ENCODE peak calls at places on chromosomes 6 and 20, in nine cellular contexts. M is nephron progenitor cell, H is endothelial cell, V is neural progenitor cell, E is gastrocnemius medialis, S is lung, F is HL-60, B is astrocyte of the spinal cord, W is GM13977. A is an unnamed sample.

GRCh38 chr6:24313477-24314141 is 44.2 kb downstream of the DCDC2 start:
- DNase-seq in E (no peak), F (no peak), M (no peak), B (peak), W (no peak), H (peak), V (peak), S (no peak), A (no peak)

GRCh38 chr6:121389419-121389818 is 46.0 kb upstream of the GJA1 start:
- DNase-seq in W (no peak), V (no peak), H (no peak), M (no peak), B (no peak), E (no peak), F (no peak), S (no peak), A (no peak)

GRCh38 chr6:45952546-45952945 is 63.1 kb downstream of the CLIC5 start:
- DNase-seq in W (no peak), M (no peak), B (no peak), E (no peak), H (no peak), V (no peak), S (no peak), F (no peak), A (no peak)

GRCh38 chr20:62219992-62220665 is at the start of gene HRH3:
- DNase-seq in S (no peak), W (peak), M (peak), H (peak), E (no peak), B (no peak), V (peak), F (no peak), A (peak)

GRCh38 chr20:11030351-11030750 is 356.6 kb upstream of the JAG1 start:
- DNase-seq in H (no peak), M (no peak), B (no peak), F (no peak), V (no peak), E (no peak), W (no peak), S (no peak), A (no peak)

GRCh38 chr6:38239719-38240451 is 399.8 kb downstream of the BTBD9 start:
- DNase-seq in F (no peak), S (no peak), H (no peak), B (peak), M (no peak), E (no peak), V (no peak), W (no peak), A (peak)

GRCh38 chr6:149049230-149049629 is 268.3 kb upstream of the TAB2 start:
- DNase-seq in W (no peak), V (no peak), E (no peak), B (no peak), M (no peak), H (no peak), S (no peak), F (no peak), A (no peak)

GRCh38 chr6:118212451-118213173 is 305.5 kb downstream of the SLC35F1 start:
- DNase-seq in F (no peak), W (no peak), E (no peak), M (no peak), H (no peak), V (no peak), S (no peak), B (no peak), A (no peak)

GRCh38 chr20:1322511-1323245 is 6.3 kb downstream of the SDCBP2 start:
- DNase-seq in S (no peak), W (no peak), M (no peak), V (no peak), B (peak), H (no peak), F (no peak), E (no peak), A (no peak)

GRCh38 chr6:170227996-170228550 is 62.8 kb downstream of the DLL1 start:
- DNase-seq in F (no peak), S (no peak), E (no peak), H (no peak), V (no peak), W (no peak), M (no peak), B (no peak), A (no peak)

GRCh38 chr6:78619016-78619415 is 248.3 kb upstream of the IRAK1BP1 start:
- DNase-seq in E (no peak), S (no peak), B (no peak), H (no peak), V (no peak), M (no peak), W (no peak), F (no peak), A (no peak)
- TF ChIP-seq CTCF in E (no peak), S (no peak), B (no peak), H (no peak), V (no peak), M (no peak), W (no peak), F (no peak), A (no peak)

DNA sequence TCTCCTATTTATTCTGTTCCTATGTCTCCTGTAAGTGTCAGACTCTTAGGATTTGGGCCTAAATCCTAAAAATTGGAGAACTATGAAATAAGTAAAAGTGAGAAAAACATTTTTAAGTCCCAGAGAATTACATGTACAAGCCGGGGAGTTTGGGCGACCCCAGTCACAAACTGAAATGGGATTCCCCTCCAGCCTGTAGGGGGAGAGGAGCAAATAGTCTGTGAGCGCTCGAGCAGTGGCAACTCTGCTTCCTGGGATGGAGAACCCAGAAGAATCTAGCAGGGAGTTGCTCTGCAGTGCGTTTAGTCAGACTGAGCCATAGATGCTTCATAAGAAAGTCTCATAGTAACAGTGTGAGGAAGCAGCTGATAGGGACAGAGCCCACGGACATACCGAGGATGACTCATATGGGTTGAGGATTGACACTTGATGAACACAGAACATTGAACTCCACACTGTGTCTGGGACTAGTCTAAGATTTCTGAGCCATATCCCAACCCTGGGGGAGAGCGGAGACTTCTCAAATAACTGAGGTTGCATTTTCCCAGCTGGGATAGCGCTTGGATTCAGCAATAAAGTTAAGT is 437.2 kb downstream of the BCKDHB start:
- DNase-seq in M (no peak), V (no peak), E (no peak), S (no peak), H (no peak), W (no peak), F (no peak), B (peak), A (no peak)
- TF ChIP-seq CTCF in M (no peak), V (no peak), E (no peak), S (no peak), H (no peak), W (no peak), F (no peak), B (peak), A (no peak)

GRCh38 chr6:138285800-138286199 is 67.5 kb upstream of the PBOV1 start:
- DNase-seq in F (no peak), B (no peak), E (no peak), S (no peak), H (no peak), V (peak), M (no peak), W (no peak), A (no peak)
- TF ChIP-seq CTCF in F (no peak), B (peak), E (no peak), S (no peak), H (no peak), V (peak), M (no peak), W (no peak), A (no peak)

DNA sequence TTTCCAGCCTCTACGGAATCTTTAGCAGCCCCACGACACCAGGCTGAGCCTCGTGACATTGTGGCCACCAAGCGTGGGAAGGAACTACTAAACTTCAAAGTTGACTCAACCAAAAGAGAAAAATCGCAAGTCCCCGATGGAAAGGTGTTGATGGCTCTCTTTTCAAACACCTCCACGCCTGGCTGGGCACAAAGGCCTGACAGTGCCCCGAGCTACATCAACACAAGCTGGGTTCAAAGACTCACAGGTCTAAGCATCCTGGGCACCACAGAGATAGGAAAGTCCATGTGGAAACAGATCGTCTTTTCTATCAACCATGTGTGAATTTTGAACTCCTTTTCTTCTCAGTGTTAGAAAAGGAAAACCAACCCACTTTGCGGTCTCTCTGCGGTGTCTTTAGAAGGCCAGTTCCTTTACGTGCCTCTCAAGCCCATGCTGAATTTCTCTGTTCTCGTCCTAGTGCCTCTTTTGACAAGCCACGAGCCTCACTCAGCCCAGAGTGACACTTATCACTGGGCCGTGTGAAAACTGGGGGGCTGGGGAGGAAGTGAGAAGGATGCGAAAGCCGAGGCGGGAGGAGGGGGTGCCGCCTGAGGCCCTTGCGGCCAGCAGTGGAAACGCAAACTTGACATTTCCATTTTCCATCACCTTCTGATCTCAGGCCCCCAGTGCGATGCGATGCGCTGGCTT is 59.4 kb downstream of the GFOD1 start:
- DNase-seq in E (no peak), M (peak), W (peak), S (no peak), H (no peak), V (no peak), F (peak), B (no peak), A (peak)
- TF ChIP-seq CTCF in E (no peak), M (peak), W (peak), S (no peak), H (peak), V (peak), F (peak), B (no peak), A (peak)

GRCh38 chr6:50056242-50056641 is 6.5 kb upstream of the DEFB112 start:
- DNase-seq in M (no peak), B (no peak), E (no peak), F (no peak), V (no peak), W (no peak), H (no peak), S (no peak), A (no peak)

DNA sequence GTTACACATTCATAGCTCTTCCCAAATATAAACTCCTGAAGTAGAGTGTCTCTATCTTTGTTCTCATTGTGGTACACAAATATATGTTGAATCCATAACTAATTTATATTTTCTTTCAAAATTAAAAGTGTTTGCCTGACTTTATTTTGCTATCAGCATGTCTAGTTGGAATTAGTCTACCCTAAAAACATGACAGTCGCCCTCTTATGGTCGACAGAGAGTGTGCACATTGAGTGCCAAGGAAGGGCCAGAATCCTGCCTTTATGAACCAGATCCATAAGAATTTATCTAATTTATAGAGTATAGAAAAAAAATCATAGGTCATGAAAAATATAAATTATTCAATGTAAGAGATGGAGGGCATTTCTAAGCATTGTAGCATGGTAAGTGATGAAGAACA is 12.3 kb upstream of the DEFB112 start:
- DNase-seq in M (peak), B (no peak), E (no peak), H (peak), W (no peak), V (peak), F (no peak), S (no peak), A (no peak)
- TF ChIP-seq CTCF in M (peak), B (no peak), E (no peak), H (peak), W (peak), V (peak), F (peak), S (no peak), A (peak)

GRCh38 chr6:42981866-42982265 is 2.5 kb upstream of the PPP2R5D start:
- DNase-seq in H (no peak), M (no peak), E (no peak), S (no peak), V (no peak), W (no peak), F (no peak), B (no peak), A (no peak)

GRCh38 chr6:42974919-42975505 is 4.0 kb downstream of the PEX6 start:
- DNase-seq in H (no peak), V (no peak), F (no peak), E (no peak), W (no peak), M (no peak), B (no peak), S (no peak), A (no peak)

GRCh38 chr6:42978487-42978792 is 541 bp downstream of the PEX6 start:
- DNase-seq in V (peak), S (no peak), H (no peak), W (peak), M (peak), F (no peak), B (no peak), E (peak), A (no peak)

GRCh38 chr6:42979523-42980177 is 669 bp upstream of the PEX6 start:
- DNase-seq in B (peak), E (no peak), W (no peak), H (no peak), S (no peak), V (no peak), F (no peak), M (no peak), A (no peak)

DNA sequence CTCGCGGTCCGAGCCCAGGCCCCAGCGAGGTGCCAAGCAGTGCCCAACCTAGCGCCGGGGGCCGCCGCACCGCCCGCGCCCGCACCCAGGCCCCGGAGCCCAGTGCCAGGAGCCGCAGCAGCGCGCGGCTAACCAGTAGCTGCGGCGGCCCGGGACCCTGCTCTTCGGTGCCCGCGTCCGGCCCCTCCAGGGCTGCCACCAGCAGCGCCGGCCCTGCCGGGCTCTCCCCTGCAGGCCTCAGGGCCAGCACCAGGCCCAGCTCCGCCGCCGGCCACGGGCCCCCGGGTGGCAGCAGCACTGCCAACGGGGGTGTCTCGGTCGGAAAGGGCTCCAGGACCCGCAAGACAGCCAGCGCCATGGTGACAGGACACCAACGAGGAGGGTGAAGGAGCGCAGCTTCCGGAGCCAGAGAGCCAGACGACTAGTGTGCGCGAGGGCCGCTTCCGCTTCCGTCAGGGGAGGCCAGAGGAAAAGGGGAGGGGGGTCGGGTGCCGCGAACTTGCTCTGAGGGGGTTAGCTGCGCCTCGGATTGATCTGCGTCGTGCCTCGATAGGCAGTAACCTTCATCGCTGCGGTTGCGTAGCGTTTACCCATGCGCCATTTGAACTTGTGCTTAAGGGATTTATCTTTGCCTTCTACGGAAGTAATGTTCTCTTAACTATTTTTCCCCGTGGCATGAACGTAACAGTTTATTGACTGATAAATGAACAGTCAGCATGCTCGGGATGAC is at the start of gene PEX6:
- DNase-seq in F (peak), B (peak), W (peak), S (peak), V (peak), H (peak), E (peak), M (peak), A (peak)
- TF ChIP-seq CTCF in F (no peak), B (no peak), W (no peak), S (no peak), V (no peak), H (no peak), E (no peak), M (no peak), A (no peak)

GRCh38 chr6:167465497-167465896 is 140.6 kb downstream of the TTLL2 start:
- DNase-seq in B (no peak), H (no peak), M (no peak), V (no peak), E (no peak), F (no peak), S (no peak), W (no peak), A (no peak)
- TF ChIP-seq CTCF in B (no peak), H (no peak), M (no peak), V (no peak), E (no peak), F (no peak), S (no peak), W (no peak), A (no peak)

DNA sequence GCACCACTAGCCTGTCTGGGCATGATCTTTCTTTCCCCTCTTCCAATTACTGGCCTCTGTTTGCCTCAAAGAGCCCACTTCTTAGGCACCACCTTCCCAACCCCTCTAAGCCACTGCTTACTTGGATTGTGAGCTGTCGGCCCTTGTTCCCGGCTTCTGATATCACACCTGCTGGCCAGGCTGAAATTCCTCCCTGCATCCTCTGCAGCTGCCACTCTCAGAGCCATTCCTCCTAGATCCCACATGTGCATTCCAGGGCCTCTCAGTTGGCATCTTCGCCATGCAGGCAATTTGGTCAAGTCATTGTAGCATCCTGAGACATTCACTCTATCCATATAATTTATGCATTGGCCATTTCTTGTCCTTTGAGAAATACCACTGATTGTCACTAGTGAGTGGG is 135.9 kb downstream of the OLIG3 start:
- DNase-seq in V (peak), E (no peak), H (no peak), W (no peak), S (no peak), F (no peak), M (no peak), B (no peak), A (no peak)
- TF ChIP-seq CTCF in V (no peak), E (no peak), H (no peak), W (no peak), S (no peak), F (no peak), M (no peak), B (no peak), A (no peak)

GRCh38 chr20:19806806-19807691 is 49.0 kb downstream of the RIN2 start:
- DNase-seq in M (no peak), V (no peak), F (no peak), B (peak), H (no peak), S (peak), W (no peak), E (no peak), A (no peak)

GRCh38 chr20:19799325-19799724 is 41.3 kb downstream of the RIN2 start:
- DNase-seq in E (no peak), W (no peak), B (no peak), F (no peak), H (no peak), S (no peak), V (no peak), M (no peak), A (no peak)

GRCh38 chr20:19807901-19808300 is 49.8 kb downstream of the RIN2 start:
- DNase-seq in H (no peak), F (no peak), E (no peak), W (no peak), V (no peak), M (no peak), S (no peak), B (no peak), A (no peak)

GRCh38 chr20:19802099-19802491 is 44.0 kb downstream of the RIN2 start:
- DNase-seq in E (no peak), F (no peak), S (no peak), H (no peak), M (no peak), B (no peak), W (no peak), V (no peak), A (no peak)

GRCh38 chr20:19802492-19803158 is 44.6 kb downstream of the RIN2 start:
- DNase-seq in E (no peak), F (no peak), M (no peak), V (peak), H (no peak), W (no peak), S (no peak), B (peak), A (no peak)
- TF ChIP-seq CTCF in E (peak), F (no peak), M (no peak), V (peak), H (peak), W (peak), S (no peak), B (peak), A (no peak)